ENCODE peak calls at places on chromosomes 12 and 14, in four cellular contexts. Q is left lung, D is epithelial cell of esophagus, A is tibial artery. R is an unnamed sample.

GRCh38 chr12:32901553-32901952 is 5.0 kb upstream of the PKP2 start:
- DNase-seq in D (peak; percentile 86), A (no peak), Q (no peak), R (no peak)

GRCh38 chr12:89875225-89875624 is 166.6 kb upstream of the ATP2B1 start:
- DNase-seq in A (no peak), Q (no peak), D (no peak), R (no peak)

GRCh38 chr12:53750812-53751335 is 905 bp downstream of the CISTR start:
- DNase-seq in Q (no peak), A (peak; percentile 66), D (no peak), R (no peak)

GRCh38 chr14:54554401-54554800 is 12.5 kb upstream of the SAMD4A start:
- DNase-seq in Q (no peak), A (no peak), D (no peak), R (no peak)

GRCh38 chr14:67722293-67722692 is 20.6 kb downstream of the RDH12 start:
- DNase-seq in D (peak; percentile 25), Q (no peak), A (peak; percentile 73), R (no peak)

GRCh38 chr14:79279645-79280399 is 931.5 kb downstream of the DIO2 start:
- DNase-seq in Q (peak; percentile 34), A (no peak), D (peak; percentile 9), R (no peak)

GRCh38 chr12:92034083-92034482 is 111.6 kb downstream of the BTG1 start:
- DNase-seq in Q (no peak), A (no peak), D (peak; percentile 48), R (no peak)

GRCh38 chr14:58465425-58465824 is 37.9 kb downstream of the KIAA0586 start:
- DNase-seq in Q (no peak), A (no peak), D (peak; percentile 78), R (no peak)

GRCh38 chr12:64997858-64998257 is 123.2 kb downstream of the WIF1 start:
- DNase-seq in D (no peak), Q (no peak), A (no peak), R (no peak)

GRCh38 chr14:90299408-90299807 is 32.3 kb downstream of the NRDE2 start:
- DNase-seq in D (no peak), Q (peak; percentile 72), A (no peak), R (no peak)

GRCh38 chr14:89654998-89655397 is 238.0 kb upstream of the FOXN3 start:
- DNase-seq in Q (no peak), D (no peak), A (no peak), R (no peak)

GRCh38 chr14:69008411-69008810 is 29.3 kb upstream of the ACTN1 start:
- DNase-seq in D (no peak), A (no peak), Q (no peak), R (no peak)

GRCh38 chr12:11593013-11593412 is 56.5 kb upstream of the ETV6 start:
- DNase-seq in D (no peak), A (no peak), Q (no peak), R (no peak)

GRCh38 chr12:26434299-26434915 is 239.0 kb downstream of the SSPN start:
- DNase-seq in A (no peak), D (peak; percentile 79), Q (no peak), R (no peak)

GRCh38 chr12:546920-547845 is 87.4 kb downstream of the B4GALNT3 start:
- DNase-seq in A (no peak), Q (peak; percentile 66), D (peak; percentile 52), R (peak; percentile 87)

GRCh38 chr12:44063671-44064070 is 227.8 kb downstream of the TMEM117 start:
- DNase-seq in D (no peak), A (no peak), Q (no peak), R (no peak)

GRCh38 chr14:103846569-103847438 is 571 bp downstream of the PPP1R13B start:
- DNase-seq in A (peak; percentile 73), D (peak; percentile 55), Q (no peak), R (peak; percentile 32)

GRCh38 chr12:1740161-1740948 is 49.5 kb downstream of the ADIPOR2 start:
- DNase-seq in A (no peak), Q (no peak), D (peak; percentile 53), R (no peak)

GRCh38 chr12:1836854-1837411 is 16.6 kb downstream of the LRTM2 start:
- DNase-seq in Q (no peak), D (no peak), A (no peak), R (no peak)

GRCh38 chr12:103558879-103559278 is 28.2 kb upstream of the STAB2 start:
- DNase-seq in D (no peak), Q (no peak), A (no peak), R (no peak)

GRCh38 chr14:61244051-61244450 is 37.1 kb downstream of the TMEM30B start:
- DNase-seq in D (no peak), A (no peak), Q (no peak), R (no peak)

GRCh38 chr12:7555752-7556151 is 52.2 kb upstream of the CD163 start:
- DNase-seq in D (peak; percentile 10), Q (no peak), A (no peak), R (no peak)

GRCh38 chr14:76682367-76682766 is 78.9 kb upstream of the VASH1 start:
- DNase-seq in A (no peak), D (no peak), Q (no peak), R (no peak)

GRCh38 chr12:87856-88255 is 21.3 kb downstream of the IQSEC3 start:
- DNase-seq in D (no peak), A (no peak), Q (no peak), R (no peak)

GRCh38 chr12:125247477-125247876 is 182.2 kb downstream of the AACS start:
- DNase-seq in A (no peak), Q (no peak), D (no peak), R (no peak)
- TF ChIP-seq CTCF in A (no peak), Q (no peak), D (no peak), R (no peak)

DNA sequence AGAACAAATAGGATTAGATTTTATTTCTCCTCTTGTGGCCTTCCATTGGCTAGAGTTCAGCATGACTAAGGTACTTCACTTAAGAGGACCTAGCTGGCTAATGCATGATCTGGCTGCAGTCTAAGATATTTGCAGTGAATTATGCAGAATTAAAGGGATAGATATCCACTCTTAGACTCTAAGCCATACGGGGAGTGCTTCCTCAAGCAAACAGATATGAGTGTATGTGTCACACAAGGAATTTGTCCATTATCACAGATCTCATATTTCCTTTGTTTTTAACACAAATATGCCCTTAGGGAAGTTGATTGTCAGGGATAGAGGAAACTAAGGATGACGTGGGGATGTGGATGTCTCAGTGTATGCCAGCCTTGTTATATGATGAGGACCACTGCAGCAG is 88.1 kb upstream of the DHRS4 start:
- DNase-seq in D (peak; percentile 18), Q (no peak), A (no peak), R (no peak)
- TF ChIP-seq CTCF in D (no peak), Q (no peak), A (no peak), R (no peak)

GRCh38 chr12:37666069-37666781 is 650.3 kb upstream of the ALG10B start:
- DNase-seq in A (no peak), Q (no peak), D (no peak), R (no peak)
- TF ChIP-seq CTCF in A (no peak), Q (no peak), D (no peak), R (no peak)

GRCh38 chr12:121003650-121004049 is 12.6 kb downstream of the C12orf43 start:
- DNase-seq in Q (no peak), A (no peak), D (no peak), R (no peak)
- TF ChIP-seq CTCF in Q (no peak), A (no peak), D (no peak), R (peak; percentile 49)

GRCh38 chr12:114213055-114213561 is 192.8 kb downstream of the TBX5 start:
- DNase-seq in Q (no peak), D (no peak), A (no peak), R (no peak)
- TF ChIP-seq CTCF in Q (no peak), D (no peak), A (no peak), R (peak; percentile 29)

R was measured in progenitor cell of endocrine pancreas.